ENCODE peak calls at places on chromosomes 4 and X, in seven cellular contexts. D is coronary artery, L is lower leg skin, U is cardiac fibroblast, A is left lung, Z is A549, O is neural progenitor cell. C is an unnamed sample.
A peak's percentile ranks its signal among the peaks of the same experiment; 100 is the strongest.

GRCh38 chr4:159498371-159499115 is 395.7 kb downstream of the RAPGEF2 start:
- DNase-seq in D (no peak), L (no peak), U (peak; percentile 13), A (no peak), Z (no peak), O (no peak), C (no peak)

GRCh38 chr4:102338405-102338804 is 6.9 kb downstream of the SLC39A8 start:
- DNase-seq in D (no peak), L (no peak), U (no peak), A (no peak), Z (no peak), O (no peak), C (no peak)

GRCh38 chrX:140034916-140035315 is 69.6 kb upstream of the CXorf66 start:
- DNase-seq in D (no peak), L (no peak), U (no peak), A (no peak), Z (peak; percentile 6), O (peak; percentile 37), C (no peak)

GRCh38 chrX:102835504-102836146 is 101.4 kb upstream of the RAB40AL start:
- DNase-seq in D (no peak), L (no peak), U (peak; percentile 57), A (no peak), Z (peak; percentile 45), O (peak; percentile 19), C (no peak)

GRCh38 chrX:49172280-49172780 is 632 bp downstream of the PLP2 start:
- DNase-seq in D (no peak), L (peak; percentile 73), U (peak; percentile 46), A (peak; percentile 83), Z (peak; percentile 72), O (no peak), C (no peak)

GRCh38 chr4:18934197-18934596 is 912.6 kb upstream of the LCORL start:
- DNase-seq in D (no peak), L (no peak), U (no peak), A (no peak), Z (no peak), O (no peak), C (no peak)

GRCh38 chr4:37453004-37453360 is 208.4 kb downstream of the NWD2 start:
- DNase-seq in D (no peak), L (peak; percentile 54), U (peak; percentile 74), A (no peak), Z (peak; percentile 79), O (peak; percentile 84), C (peak; percentile 34)

GRCh38 chr4:142406917-142407501 is 439.1 kb downstream of the INPP4B start:
- DNase-seq in D (no peak), L (no peak), U (peak; percentile 4), A (no peak), Z (no peak), O (no peak), C (no peak)

GRCh38 chrX:10050481-10050880 is 83.3 kb downstream of the CLDN34 start:
- DNase-seq in D (no peak), L (no peak), U (peak; percentile 62), A (no peak), Z (no peak), O (no peak), C (no peak)

GRCh38 chr4:55947254-55947882 is 1.4 kb upstream of the CEP135 start:
- DNase-seq in D (no peak), L (no peak), U (peak; percentile 7), A (no peak), Z (no peak), O (no peak), C (no peak)

DNA sequence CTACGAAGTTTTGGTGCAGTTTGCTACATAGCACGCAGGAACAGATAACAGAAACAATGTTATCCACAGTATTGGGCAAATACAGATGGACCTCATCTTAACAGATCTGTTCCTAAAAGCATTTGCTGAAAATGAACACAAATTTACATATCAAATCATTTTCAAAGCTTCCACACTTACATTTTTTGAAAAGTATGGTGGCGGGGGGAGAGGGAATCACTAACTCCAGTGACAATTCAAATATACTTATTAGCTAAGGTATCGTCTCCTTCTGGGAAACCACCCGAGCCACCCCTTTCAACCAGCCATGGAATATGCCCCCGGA is 175.0 kb downstream of the NSUN7 start:
- DNase-seq in D (no peak), L (no peak), U (no peak), A (no peak), Z (no peak), O (no peak), C (no peak)
- TF ChIP-seq CTCF in D (no peak), L (no peak), U (no peak), A (no peak), Z (no peak), O (no peak), C (no peak)

GRCh38 chr4:111027526-111027925 is 404.6 kb upstream of the PITX2 start:
- DNase-seq in D (no peak), L (no peak), U (no peak), A (no peak), Z (peak; percentile 3), O (no peak), C (no peak)
- TF ChIP-seq CTCF in D (no peak), L (no peak), U (no peak), A (no peak), Z (no peak), O (no peak), C (no peak)

GRCh38 chr4:150123073-150123472 is 44.8 kb downstream of the DCLK2 start:
- DNase-seq in D (no peak), L (no peak), U (no peak), A (no peak), Z (no peak), O (no peak), C (no peak)
- TF ChIP-seq CTCF in D (no peak), L (no peak), U (no peak), A (no peak), Z (no peak), O (no peak), C (no peak)

DNA sequence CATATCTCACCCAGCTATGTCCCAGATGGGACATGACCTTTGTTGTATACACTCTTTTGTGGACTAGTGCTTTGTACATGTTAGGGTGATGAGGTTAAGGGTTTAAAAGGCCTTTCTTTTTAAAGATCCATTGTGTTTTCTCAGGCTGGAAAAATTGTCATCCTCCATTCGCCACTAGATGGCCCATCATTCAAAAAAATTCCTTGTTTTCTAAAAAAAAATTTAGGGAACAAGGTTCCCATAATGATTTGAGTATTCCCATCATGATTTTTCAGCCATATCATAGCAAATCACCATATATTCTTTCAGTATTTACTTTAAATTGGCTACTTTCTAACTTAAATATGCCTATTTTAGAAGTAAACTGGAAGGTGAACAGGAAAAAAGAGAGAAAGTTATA is 91.9 kb upstream of the TMEM164 start:
- DNase-seq in D (no peak), L (no peak), U (peak; percentile 24), A (no peak), Z (no peak), O (no peak), C (no peak)
- TF ChIP-seq CTCF in D (no peak), L (no peak), U (peak; percentile 51), A (no peak), Z (peak; percentile 68), O (peak; percentile 59), C (peak; percentile 73)

GRCh38 chr4:113692809-113693411 is 68.6 kb downstream of the CAMK2D start:
- DNase-seq in D (no peak), L (no peak), U (no peak), A (no peak), Z (no peak), O (no peak), C (no peak)
- TF ChIP-seq CTCF in D (no peak), L (no peak), U (no peak), A (no peak), Z (no peak), O (no peak), C (no peak)

DNA sequence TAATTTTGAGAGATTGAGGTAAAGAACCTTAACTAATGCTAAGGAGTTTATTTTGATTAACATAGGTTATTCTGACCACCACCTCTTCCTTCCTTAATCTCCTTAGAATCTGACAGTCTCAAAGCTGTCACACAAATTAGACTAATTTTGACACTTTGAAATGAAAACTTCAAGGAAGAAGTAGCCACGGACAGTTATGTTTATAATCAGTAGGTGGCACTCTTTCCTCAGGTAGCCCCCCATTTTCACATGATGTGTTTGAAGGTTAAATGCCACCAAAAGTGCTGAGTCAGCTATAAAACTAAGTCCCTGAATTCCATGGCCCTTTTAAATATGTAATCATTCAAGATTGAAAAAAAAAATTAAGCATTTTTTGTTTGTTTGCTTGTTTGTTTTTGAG is 22.4 kb downstream of the TMEM33 start:
- DNase-seq in D (no peak), L (no peak), U (peak; percentile 25), A (no peak), Z (peak; percentile 35), O (peak; percentile 50), C (no peak)
- TF ChIP-seq CTCF in D (no peak), L (no peak), U (peak; percentile 26), A (no peak), Z (peak; percentile 41), O (peak; percentile 70), C (peak; percentile 47)

GRCh38 chr4:147928400-147928799 is 196.5 kb downstream of the ARHGAP10 start:
- DNase-seq in D (no peak), L (no peak), U (peak; percentile 8), A (no peak), Z (no peak), O (no peak), C (no peak)

GRCh38 chr4:147923854-147924253 is 192.0 kb downstream of the ARHGAP10 start:
- DNase-seq in D (no peak), L (no peak), U (no peak), A (no peak), Z (no peak), O (no peak), C (no peak)

GRCh38 chr4:147927377-147928137 is 195.7 kb downstream of the ARHGAP10 start:
- DNase-seq in D (no peak), L (no peak), U (peak; percentile 16), A (no peak), Z (peak; percentile 12), O (no peak), C (no peak)

GRCh38 chr4:147924604-147925412 is 192.9 kb downstream of the ARHGAP10 start:
- DNase-seq in D (no peak), L (no peak), U (peak; percentile 56), A (no peak), Z (peak; percentile 30), O (peak; percentile 79), C (peak; percentile 10)
- TF ChIP-seq CTCF in D (no peak), L (no peak), U (peak; percentile 55), A (peak; percentile 11), Z (no peak), O (peak; percentile 67), C (peak; percentile 69)

GRCh38 chr4:2462992-2463762 is 5.7 kb upstream of the RNF4 start:
- DNase-seq in D (no peak), L (no peak), U (no peak), A (no peak), Z (no peak), O (peak; percentile 26), C (no peak)
- TF ChIP-seq CTCF in D (no peak), L (no peak), U (no peak), A (no peak), Z (no peak), O (no peak), C (no peak)

DNA sequence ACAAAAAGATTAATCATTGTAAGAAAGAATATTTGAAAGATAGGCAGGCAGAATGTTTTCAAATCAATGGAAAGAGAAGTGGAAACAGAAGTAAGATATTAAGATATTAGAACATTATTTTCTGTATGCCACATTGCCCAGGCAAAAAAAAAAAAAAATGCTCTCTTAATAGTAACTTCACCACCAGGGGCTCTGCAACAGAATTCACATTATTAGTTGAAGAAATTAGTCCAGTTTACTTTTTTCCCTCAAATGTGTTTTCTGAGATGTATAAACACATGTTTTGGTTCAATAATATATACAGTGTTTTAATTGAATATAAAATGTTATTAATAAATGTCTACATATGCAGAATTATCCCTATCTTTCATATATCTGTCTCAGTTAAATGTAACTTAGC is 78.0 kb upstream of the ADAD1 start:
- DNase-seq in D (no peak), L (no peak), U (no peak), A (no peak), Z (no peak), O (no peak), C (no peak)
- TF ChIP-seq CTCF in D (no peak), L (no peak), U (peak; percentile 37), A (no peak), Z (no peak), O (peak; percentile 23), C (peak; percentile 48)